ENCODE peak calls at places on chromosomes 11 and 22, in eight cellular contexts. H is left colon; E is mammary epithelial cell; B is sciatic nerve; P is HFF-Myc; U is neuronal stem cell; F is A549; X is stimulated activated CD4-positive, alpha-beta T cell treated with anti-CD3 and anti-CD28 coated beads, Interleukin-12 subunit alpha, Interleukin-12 subunit beta, amount 100 ng/mL, for 48 hours. Q is an unnamed sample.

GRCh38 chr11:77236901-77237300 is 64.6 kb downstream of the GDPD4 start:
- DNase-seq in U (no peak), B (no peak), P (no peak), E (no peak), X (no peak), H (no peak), F (no peak), Q (no peak)

GRCh38 chr11:72742522-72743320 is 9.5 kb downstream of the ARAP1 start:
- DNase-seq in E (no peak), B (no peak), H (no peak), X (no peak), P (no peak), F (no peak), U (no peak), Q (no peak)

GRCh38 chr11:74870485-74870884 is 78.4 kb downstream of the XRRA1 start:
- DNase-seq in F (peak; percentile 74), H (no peak), U (no peak), P (no peak), B (no peak), X (no peak), E (peak; percentile 57), Q (no peak)

GRCh38 chr11:122033631-122034030 is 82.4 kb downstream of the BLID start:
- DNase-seq in F (no peak), P (no peak), H (no peak), E (no peak), B (no peak), U (no peak), X (no peak), Q (no peak)

GRCh38 chr11:64226507-64227051 is 505 bp downstream of the NUDT22 start:
- DNase-seq in F (no peak), H (peak; percentile 86), X (no peak), B (peak; percentile 75), U (no peak), P (no peak), E (peak; percentile 31), Q (peak; percentile 36)

GRCh38 chr11:134040386-134041297 is 28.2 kb upstream of the JAM3 start:
- DNase-seq in E (no peak), P (no peak), H (no peak), U (no peak), F (no peak), B (no peak), X (no peak), Q (no peak)

GRCh38 chr11:105856954-105857353 is 165.1 kb downstream of the MSANTD4 start:
- DNase-seq in B (no peak), E (no peak), F (no peak), H (no peak), U (no peak), X (no peak), P (no peak), Q (no peak)

GRCh38 chr22:44625981-44626687 is 75.9 kb upstream of the PRR5 start:
- DNase-seq in U (peak; percentile 69), P (no peak), F (peak; percentile 55), H (peak; percentile 43), X (peak; percentile 59), E (peak; percentile 35), B (peak; percentile 84), Q (peak; percentile 44)

GRCh38 chr11:67277231-67277961 is 11.1 kb downstream of the GRK2 start:
- DNase-seq in U (no peak), E (peak; percentile 47), X (peak; percentile 85), F (no peak), H (peak; percentile 94), P (peak; percentile 52), B (peak; percentile 89), Q (no peak)

Q was measured in NCI-H748 treated with DMSO at 0.1 percent for 48 hours.